ENCODE peak calls at places on chromosomes 5 and 9, in seven cellular contexts. W is caudate nucleus; J is H4; A is C1 segment of cervical spinal cord; X is right cardiac atrium; R is T-helper 1 cell; I is stimulated activated CD4-positive, alpha-beta T cell treated with anti-CD3 and anti-CD28 coated beads, Interleukin-2, amount 100 ng/mL, for 48 hours. D is an unnamed sample.

GRCh38 chr5:169980418-169981053 is at the start of gene INSYN2B:
- DNase-seq in R (no peak), J (peak), A (peak), X (peak), I (peak), W (peak), D (peak)

GRCh38 chr5:31847354-31847753 is 208.4 kb downstream of the PDZD2 start:
- DNase-seq in A (no peak), J (no peak), R (no peak), X (no peak), I (no peak), W (no peak), D (no peak)

GRCh38 chr5:143850050-143850713 is 38.2 kb downstream of the HMHB1 start:
- DNase-seq in I (no peak), A (no peak), X (no peak), W (no peak), R (no peak), J (no peak), D (no peak)

GRCh38 chr5:115575167-115576070 is 26.9 kb downstream of the TICAM2 start:
- DNase-seq in X (no peak), I (no peak), W (no peak), J (peak), A (no peak), R (no peak), D (no peak)

GRCh38 chr9:80649001-80649420 is 1040.3 kb downstream of the TLE1 start:
- DNase-seq in R (no peak), W (no peak), I (no peak), A (no peak), X (peak), J (peak), D (no peak)

GRCh38 chr5:167063788-167064187 is 1227.7 kb upstream of the WWC1 start:
- DNase-seq in I (no peak), J (no peak), R (no peak), W (no peak), A (no peak), X (no peak), D (no peak)

GRCh38 chr9:105191508-105192118 is 52.8 kb upstream of the SLC44A1 start:
- DNase-seq in R (no peak), A (no peak), J (no peak), I (no peak), W (no peak), X (no peak), D (peak)

GRCh38 chr9:69933445-69933844 is 110.2 kb upstream of the MAMDC2 start:
- DNase-seq in W (no peak), A (no peak), J (no peak), I (no peak), R (no peak), X (no peak), D (no peak)

GRCh38 chr5:113190347-113190746 is 213.7 kb downstream of the DCP2 start:
- DNase-seq in X (no peak), W (no peak), J (no peak), R (no peak), I (no peak), A (no peak), D (no peak)

GRCh38 chr9:86733929-86734328 is 213.4 kb downstream of the GAS1 start:
- DNase-seq in R (no peak), I (no peak), W (no peak), A (no peak), X (peak), J (no peak), D (no peak)